ENCODE peak calls at places on chromosomes 5 and 9, in five cellular contexts. J is HepG2, M is HCT116, F is H1, V is GM12878. Y is an unnamed sample.

GRCh38 chr9:130112244-130113151 is 58.8 kb downstream of the GPR107 start:
- DNase-seq in J (no peak), M (no peak), F (no peak), V (no peak), Y (no peak)

GRCh38 chr5:10323588-10324488 is 16.1 kb upstream of the CMBL start:
- DNase-seq in J (peak; percentile 30), M (no peak), F (no peak), V (no peak), Y (no peak)

GRCh38 chr5:68533051-68533450 is 317.5 kb downstream of the PIK3R1 start:
- DNase-seq in J (no peak), M (no peak), F (no peak), V (no peak), Y (no peak)

GRCh38 chr5:150053231-150053626 is 33.1 kb downstream of the CSF1R start:
- DNase-seq in J (no peak), M (no peak), F (no peak), V (no peak), Y (no peak)

GRCh38 chr5:32173394-32174010 is 617 bp downstream of the GOLPH3 start:
- DNase-seq in J (peak; percentile 33), M (no peak), F (no peak), V (no peak), Y (peak; percentile 60)

GRCh38 chr9:129283705-129284606 is 105.9 kb upstream of the IER5L start:
- DNase-seq in J (no peak), M (no peak), F (no peak), V (no peak), Y (no peak)

GRCh38 chr5:153520137-153520536 is 29.7 kb downstream of the GRIA1 start:
- DNase-seq in J (no peak), M (no peak), F (no peak), V (no peak), Y (no peak)

GRCh38 chr5:166251786-166252185 is 2039.7 kb upstream of the WWC1 start:
- DNase-seq in J (no peak), M (no peak), F (no peak), V (no peak), Y (peak; percentile 53)

GRCh38 chr9:134481762-134482161 is 155.5 kb downstream of the RXRA start:
- DNase-seq in J (no peak), M (no peak), F (no peak), V (no peak), Y (no peak)

DNA sequence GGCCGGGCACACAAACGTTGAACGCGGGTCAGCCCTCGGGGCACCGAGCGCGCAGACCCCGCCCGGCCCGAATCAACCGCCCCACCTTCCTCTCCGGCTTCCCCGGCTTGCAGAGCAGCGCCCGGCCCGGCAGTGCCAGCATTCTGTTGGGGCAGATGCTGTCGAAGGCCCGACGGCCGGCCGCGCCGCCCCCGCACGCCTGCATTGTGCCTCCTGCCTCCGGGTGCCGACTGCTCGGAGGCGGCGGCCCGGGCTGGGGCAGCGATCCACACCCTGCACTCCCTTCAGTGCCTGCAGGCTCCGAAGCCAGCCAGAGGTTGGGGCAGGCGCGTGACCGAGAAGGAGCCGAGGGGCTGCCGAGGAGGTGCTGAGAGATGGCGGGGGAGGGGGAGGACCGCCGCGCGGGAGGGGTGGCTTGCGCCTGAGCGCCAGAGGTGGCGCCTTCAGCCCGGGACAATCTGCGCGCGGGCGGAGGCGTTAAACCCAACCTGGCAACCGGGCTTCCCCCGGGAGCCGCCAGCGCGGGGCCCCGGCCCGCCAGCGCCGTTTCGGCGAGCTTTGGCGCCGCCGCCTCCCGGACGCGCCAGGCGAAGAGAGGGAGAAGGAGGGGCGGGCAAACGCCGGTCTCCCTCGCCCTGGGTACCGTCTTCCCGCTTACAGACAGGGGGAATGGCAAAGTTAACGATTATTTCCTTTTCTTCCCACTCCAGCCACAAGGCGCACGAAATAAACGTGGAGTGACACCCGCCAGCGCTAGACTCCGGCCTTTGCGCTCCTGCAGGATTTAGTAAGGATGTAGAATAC is at the start of gene MCIDAS:
- DNase-seq in J (no peak), M (peak; percentile 64), F (no peak), V (no peak), Y (peak; percentile 93)
- TF ChIP-seq JUND in J (no peak), M (no peak), F (no peak), V (no peak), Y (no peak)

DNA sequence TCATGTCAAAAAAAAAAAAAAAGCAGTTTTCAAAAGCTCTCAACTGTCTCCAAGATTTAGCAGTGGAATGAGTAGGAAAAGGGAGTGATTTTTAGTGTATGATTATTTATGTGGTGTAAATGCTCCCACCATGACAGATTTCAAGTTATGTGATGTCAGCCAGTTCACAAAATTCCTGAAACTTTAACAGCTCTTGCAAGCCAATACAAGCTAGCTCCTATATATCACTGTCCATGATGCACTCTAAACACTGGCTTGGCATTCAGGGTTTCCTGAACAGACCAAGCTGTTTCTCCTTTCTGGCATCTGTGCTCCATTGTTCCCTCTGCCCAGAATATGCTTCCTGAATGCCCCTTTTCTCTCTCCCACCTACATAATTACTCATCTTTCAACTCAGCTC is 7.8 kb upstream of the ANKDD1B start:
- DNase-seq in J (no peak), M (no peak), F (no peak), V (no peak), Y (no peak)
- TF ChIP-seq JUND in J (no peak), M (no peak), F (no peak), V (no peak), Y (no peak)

DNA sequence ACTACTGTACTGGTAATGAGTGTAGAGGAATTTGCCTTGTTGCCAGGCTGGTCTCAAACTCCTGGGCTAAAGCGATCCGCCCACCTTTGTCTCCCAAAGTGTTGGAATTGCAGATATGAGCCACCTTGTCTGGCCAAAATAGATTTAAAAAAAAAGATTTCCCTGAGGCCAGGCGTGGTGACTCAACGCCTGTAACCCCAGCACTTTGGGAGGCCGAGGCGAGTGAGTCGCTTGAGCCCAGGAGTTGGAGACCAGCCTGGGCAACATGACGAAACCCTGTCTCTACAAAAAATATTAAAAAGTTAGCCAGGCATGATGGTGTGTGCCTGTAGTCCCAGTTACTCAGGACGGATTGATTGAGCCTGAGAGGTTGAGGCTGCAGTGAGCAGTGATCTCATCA is 62.5 kb downstream of the IPO11 start:
- DNase-seq in J (no peak), M (peak; percentile 29), F (no peak), V (no peak), Y (no peak)
- TF ChIP-seq JUND in J (no peak), M (peak; percentile 33), F (no peak), V (no peak), Y (no peak)

GRCh38 chr5:172707285-172708182 is 63.5 kb downstream of the DUSP1 start:
- DNase-seq in J (peak; percentile 58), M (no peak), F (no peak), V (no peak), Y (no peak)
- TF ChIP-seq JUND in J (no peak), M (no peak), F (no peak), V (no peak), Y (no peak)

DNA sequence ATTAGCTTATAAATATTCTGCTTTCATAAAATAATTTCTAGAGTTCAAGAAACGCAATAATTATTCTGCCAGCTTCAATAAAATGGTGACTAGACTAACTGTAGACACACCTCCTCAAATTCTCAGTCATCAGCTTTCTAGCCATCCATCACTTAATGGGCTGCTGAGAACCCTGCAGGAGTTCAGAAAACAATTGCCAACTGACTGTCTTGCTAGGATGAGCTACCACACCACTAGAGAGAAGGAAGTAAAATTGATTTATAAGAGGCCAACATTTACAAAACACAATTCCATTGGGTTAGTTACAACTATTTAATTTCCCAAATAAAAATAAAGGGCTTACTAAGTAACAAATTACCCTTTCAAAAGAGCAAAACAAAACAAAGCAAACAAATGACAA is 126.5 kb upstream of the PAPPA start:
- DNase-seq in J (no peak), M (no peak), F (no peak), V (no peak), Y (no peak)
- TF ChIP-seq JUND in J (no peak), M (no peak), F (no peak), V (no peak), Y (no peak)

GRCh38 chr5:113680534-113680933 is 167.0 kb downstream of the YTHDC2 start:
- DNase-seq in J (no peak), M (no peak), F (no peak), V (no peak), Y (no peak)

GRCh38 chr5:113675166-113675565 is 161.7 kb downstream of the YTHDC2 start:
- DNase-seq in J (no peak), M (no peak), F (no peak), V (no peak), Y (no peak)

GRCh38 chr5:113682497-113683136 is 169.1 kb downstream of the YTHDC2 start:
- DNase-seq in J (no peak), M (peak; percentile 7), F (no peak), V (no peak), Y (peak; percentile 56)

GRCh38 chr5:113678924-113679575 is 165.6 kb downstream of the YTHDC2 start:
- DNase-seq in J (peak; percentile 30), M (peak; percentile 50), F (no peak), V (peak; percentile 8), Y (peak; percentile 30)

GRCh38 chr5:113678202-113678601 is 164.7 kb downstream of the YTHDC2 start:
- DNase-seq in J (no peak), M (no peak), F (no peak), V (no peak), Y (no peak)
- TF ChIP-seq JUND in J (no peak), M (no peak), F (no peak), V (no peak), Y (no peak)

GRCh38 chr9:121743441-121744001 is 92.1 kb downstream of the DAB2IP start:
- DNase-seq in J (peak; percentile 85), M (peak; percentile 56), F (no peak), V (no peak), Y (peak; percentile 94)
- TF ChIP-seq JUND in J (no peak), M (no peak), F (no peak), V (no peak), Y (no peak)

Y was measured in T47D.